ENCODE peak calls at places on chromosomes 2 and 18, in five cellular contexts. V is body of pancreas, O is astrocyte of the spinal cord, T is coronary artery, J is AG10803. H is an unnamed sample.

GRCh38 chr18:40698129-40698528 is 1256.9 kb upstream of the PIK3C3 start:
- DNase-seq in T (no peak), V (no peak), J (no peak), O (no peak), H (no peak)

GRCh38 chr18:14965553-14965952 is 217.6 kb downstream of the ANKRD30B start:
- DNase-seq in J (no peak), O (no peak), T (no peak), V (no peak), H (no peak)

GRCh38 chr2:1546023-1546591 is 132.8 kb downstream of the TPO start:
- DNase-seq in J (peak), O (peak), T (no peak), V (peak), H (peak)

GRCh38 chr2:230552181-230552580 is 136.2 kb downstream of the SP100 start:
- DNase-seq in J (no peak), O (no peak), T (no peak), V (no peak), H (no peak)

GRCh38 chr2:65664931-65665330 is 232.5 kb upstream of the SPRED2 start:
- DNase-seq in V (no peak), J (no peak), T (no peak), O (no peak), H (no peak)

GRCh38 chr2:74575320-74575719 is 20.8 kb downstream of the DOK1 start:
- DNase-seq in V (no peak), T (no peak), O (no peak), J (peak), H (no peak)

GRCh38 chr2:150188801-150189200 is 298.7 kb downstream of the RND3 start:
- DNase-seq in T (no peak), J (no peak), O (no peak), V (no peak), H (no peak)

GRCh38 chr2:26300234-26300641 is 45.7 kb upstream of the SELENOI start:
- DNase-seq in T (no peak), O (peak), J (peak), V (peak), H (no peak)

GRCh38 chr2:19321946-19322345 is 36.5 kb downstream of the OSR1 start:
- DNase-seq in J (peak), T (no peak), O (peak), V (no peak), H (no peak)

GRCh38 chr18:12248926-12249720 is 5.0 kb upstream of the CIDEA start:
- DNase-seq in V (no peak), J (no peak), T (no peak), O (no peak), H (no peak)

GRCh38 chr2:45631319-45631718 is 20.2 kb upstream of the PRKCE start:
- DNase-seq in O (no peak), J (no peak), T (no peak), V (no peak), H (no peak)

GRCh38 chr2:229235136-229235914 is 35.8 kb downstream of the PID1 start:
- DNase-seq in J (peak), T (no peak), O (peak), V (no peak), H (peak)

GRCh38 chr2:135664623-135665068 is 77.0 kb upstream of the UBXN4 start:
- DNase-seq in J (peak), V (no peak), O (peak), T (no peak), H (no peak)

GRCh38 chr18:26544459-26544858 is 3.9 kb downstream of the KCTD1 start:
- DNase-seq in T (no peak), J (no peak), O (no peak), V (no peak), H (no peak)

GRCh38 chr2:220310326-220310936 is 683.0 kb downstream of the SLC4A3 start:
- DNase-seq in J (no peak), T (no peak), V (no peak), O (no peak), H (no peak)

GRCh38 chr18:24009651-24010333 is 4.8 kb upstream of the TTC39C start:
- DNase-seq in V (no peak), J (no peak), O (no peak), T (no peak), H (no peak)

GRCh38 chr2:106956879-106957278 is 70.9 kb upstream of the ST6GAL2 start:
- DNase-seq in J (peak), O (peak), V (no peak), T (no peak), H (no peak)

GRCh38 chr2:215870986-215871385 is 142.4 kb downstream of the MREG start:
- DNase-seq in V (no peak), T (no peak), J (no peak), O (no peak), H (peak)

GRCh38 chr2:85221291-85221690 is 88.1 kb downstream of the TCF7L1 start:
- DNase-seq in O (no peak), J (peak), T (no peak), V (peak), H (no peak)

GRCh38 chr2:218908721-218909619 is 28.3 kb downstream of the WNT10A start:
- DNase-seq in J (peak), V (peak), O (peak), T (peak), H (peak)

GRCh38 chr18:63844254-63844653 is 43.3 kb upstream of the SERPINB2 start:
- DNase-seq in T (no peak), V (no peak), O (peak), J (peak), H (peak)

GRCh38 chr2:180979086-180979934 is 1.1 kb upstream of the UBE2E3 start:
- DNase-seq in J (peak), T (no peak), O (peak), V (peak), H (no peak)
- H3K4me3 ChIP-seq in J (peak), T (peak), O (peak), V (no peak), H (peak)

GRCh38 chr2:59655809-59656208 is 897.6 kb downstream of the BCL11A start:
- DNase-seq in O (no peak), T (no peak), V (no peak), J (no peak), H (no peak)

GRCh38 chr2:59654753-59655152 is 898.7 kb downstream of the BCL11A start:
- DNase-seq in T (no peak), O (no peak), J (no peak), V (no peak), H (no peak)

GRCh38 chr2:59660262-59660661 is 893.2 kb downstream of the BCL11A start:
- DNase-seq in V (no peak), J (no peak), O (no peak), T (no peak), H (no peak)

GRCh38 chr2:59658906-59659305 is 894.5 kb downstream of the BCL11A start:
- DNase-seq in T (no peak), V (no peak), O (no peak), J (no peak), H (no peak)
- H3K4me3 ChIP-seq in T (no peak), V (no peak), O (no peak), J (no peak), H (no peak)

GRCh38 chr2:176177580-176178270 is 10.7 kb upstream of the HOXD1 start:
- DNase-seq in V (no peak), T (no peak), O (no peak), J (no peak), H (no peak)

GRCh38 chr2:176178807-176179271 is 9.6 kb upstream of the HOXD1 start:
- DNase-seq in J (no peak), T (no peak), V (no peak), O (no peak), H (no peak)

GRCh38 chr2:176175729-176176074 is 12.8 kb upstream of the HOXD1 start:
- DNase-seq in T (no peak), O (no peak), V (no peak), J (no peak), H (no peak)

GRCh38 chr2:176176233-176176632 is 12.2 kb upstream of the HOXD1 start:
- DNase-seq in O (no peak), V (no peak), J (no peak), T (no peak), H (no peak)

GRCh38 chr2:176178271-176178806 is 10.1 kb upstream of the HOXD1 start:
- DNase-seq in J (peak), O (peak), T (no peak), V (no peak), H (no peak)
- H3K4me3 ChIP-seq in J (peak), O (peak), T (peak), V (no peak), H (peak)

GRCh38 chr2:108620656-108621055 is 86.4 kb downstream of the LIMS1 start:
- DNase-seq in O (no peak), J (no peak), V (no peak), T (no peak), H (no peak)
- H3K4me3 ChIP-seq in O (no peak), J (no peak), V (no peak), T (no peak), H (no peak)

DNA sequence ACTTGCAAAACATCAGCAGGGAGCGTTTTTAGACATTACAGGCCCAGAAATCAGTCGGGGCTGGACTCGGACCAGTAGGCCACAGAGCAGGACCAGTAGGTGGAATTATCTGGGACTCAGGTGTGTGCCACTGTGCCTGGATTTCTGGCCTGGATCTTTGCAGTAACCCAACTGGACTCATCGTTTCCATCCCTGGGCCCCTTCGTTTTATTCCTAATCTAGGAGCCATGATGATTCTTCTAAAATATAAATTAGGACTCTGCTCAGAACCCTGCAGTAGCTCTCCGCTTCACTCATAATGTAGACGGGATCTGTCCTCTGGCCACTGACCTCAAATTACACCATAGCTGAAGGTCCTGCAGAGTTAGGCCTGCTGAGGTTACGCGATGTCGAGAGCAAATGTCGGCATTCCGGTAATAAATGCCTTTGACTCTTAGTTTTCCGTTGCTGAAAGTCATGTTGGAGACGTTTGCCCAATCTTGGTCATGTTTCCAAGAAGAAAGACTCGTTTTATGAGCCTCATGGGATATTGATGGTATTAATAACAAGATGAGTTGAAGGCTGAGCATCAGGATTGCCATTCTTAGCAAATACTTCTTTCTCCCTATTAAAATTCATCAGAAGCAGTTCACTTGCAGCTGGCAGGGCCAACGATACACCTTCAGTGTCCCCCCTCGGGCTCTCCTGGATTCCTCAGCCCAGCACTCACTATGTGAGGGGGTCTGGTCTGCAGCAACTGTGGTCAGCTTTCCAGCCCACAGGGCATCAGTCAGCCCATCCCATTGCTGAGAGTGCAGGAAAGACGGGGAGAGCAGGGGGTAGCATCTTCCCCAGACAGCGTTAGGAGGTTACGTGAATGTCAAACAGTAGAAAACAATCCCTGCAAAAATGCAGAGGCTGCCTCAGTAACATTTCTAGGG is 39.9 kb upstream of the KLF11 start:
- DNase-seq in J (peak), V (no peak), T (peak), O (no peak), H (no peak)
- H3K4me3 ChIP-seq in J (no peak), V (no peak), T (no peak), O (no peak), H (no peak)

GRCh38 chr2:3073721-3074120 is 303.9 kb downstream of the EIPR1 start:
- DNase-seq in V (no peak), O (no peak), T (no peak), J (no peak), H (no peak)
- H3K4me3 ChIP-seq in V (no peak), O (no peak), T (no peak), J (no peak), H (no peak)

GRCh38 chr18:68316636-68317035 is 398.3 kb downstream of the TMX3 start:
- DNase-seq in O (peak), T (no peak), V (no peak), J (peak), H (no peak)
- H3K4me3 ChIP-seq in O (no peak), T (peak), V (no peak), J (peak), H (no peak)

DNA sequence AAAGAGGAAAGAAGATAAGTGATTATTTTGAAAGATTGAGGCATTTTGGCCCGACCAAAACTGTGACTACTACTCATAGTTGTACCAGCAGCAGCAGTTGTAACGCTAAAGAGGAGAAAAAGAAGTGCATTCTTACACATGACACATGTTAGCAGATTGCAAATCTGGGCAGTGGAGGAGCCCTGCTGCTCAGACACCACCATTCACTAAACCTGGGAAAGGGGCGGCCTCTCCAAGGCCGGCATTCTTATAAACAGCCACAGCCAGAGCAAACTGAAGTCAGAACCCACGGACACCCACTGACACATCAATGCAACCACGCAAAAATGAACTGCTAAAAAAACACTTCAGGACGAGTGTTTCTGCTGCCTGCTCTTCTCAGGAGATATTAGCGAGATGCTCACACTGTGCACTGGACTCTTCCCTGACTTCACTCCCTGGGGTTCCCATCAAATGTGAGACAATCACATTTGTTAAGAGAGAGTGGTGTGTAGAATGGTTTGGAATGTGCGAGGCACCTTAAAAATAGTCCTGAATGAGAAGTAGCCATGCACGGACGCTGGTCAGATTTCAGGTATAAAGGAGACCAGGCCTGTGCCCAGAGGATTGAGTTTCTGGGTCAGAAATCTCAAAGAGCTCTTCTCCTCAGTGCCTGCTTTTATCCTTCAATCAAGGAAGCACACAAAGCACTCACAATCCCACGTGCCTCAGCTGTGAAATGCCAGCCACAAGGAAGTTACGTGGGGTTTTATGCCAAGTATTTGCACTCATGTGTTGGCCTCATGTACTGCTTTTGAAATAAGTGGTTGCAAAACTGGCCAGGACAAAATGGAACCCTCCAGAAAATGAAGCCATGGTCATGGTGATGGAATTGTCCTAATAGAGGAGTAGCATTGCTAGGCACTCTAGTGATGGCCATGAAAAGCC is 83.4 kb downstream of the MTCL1 start:
- DNase-seq in T (no peak), V (no peak), O (peak), J (peak), H (no peak)
- H3K4me3 ChIP-seq in T (no peak), V (no peak), O (no peak), J (no peak), H (no peak)

DNA sequence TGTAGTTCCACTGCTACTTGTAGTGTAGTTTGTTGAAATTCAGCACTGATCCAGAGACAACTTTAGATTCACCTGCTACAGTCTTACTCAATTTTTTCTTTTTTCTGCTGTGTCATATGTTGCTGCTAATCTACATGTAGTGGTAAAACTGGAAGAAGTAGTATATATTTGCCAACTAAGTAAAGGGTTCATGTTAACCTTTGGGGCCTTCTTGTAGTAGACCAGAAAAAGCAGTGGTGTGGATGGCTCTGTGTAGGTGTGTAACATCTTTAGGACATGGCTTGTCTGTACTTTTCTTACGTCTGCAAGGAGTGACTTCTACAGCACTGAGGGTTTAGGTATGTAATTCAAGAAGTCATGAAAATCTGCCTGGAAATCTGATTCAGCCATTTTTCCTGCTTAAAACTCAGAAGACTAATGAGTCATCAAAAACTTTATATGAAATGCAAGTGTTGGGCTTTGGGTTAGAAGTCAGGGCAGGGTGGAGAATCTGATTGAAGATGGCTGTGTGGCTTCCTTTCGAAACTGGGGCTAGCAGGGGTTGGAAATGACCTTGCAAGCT is 8.4 kb downstream of the PTPRM start:
- DNase-seq in T (no peak), O (peak), J (peak), V (no peak), H (no peak)
- H3K4me3 ChIP-seq in T (no peak), O (no peak), J (no peak), V (no peak), H (no peak)

GRCh38 chr18:459801-460200 is 40.7 kb downstream of the COLEC12 start:
- DNase-seq in O (no peak), V (no peak), T (no peak), J (no peak), H (no peak)
- H3K4me3 ChIP-seq in O (no peak), V (no peak), T (no peak), J (no peak), H (no peak)

H was measured in Caco-2.